ENCODE peak calls at places on chromosomes 16 and 17, in eight cellular contexts. L, C, U, A, Z, T, W and H are unnamed samples.

GRCh38 chr17:81553616-81554181 is 1.5 kb upstream of the FAAP100 start:
- DNase-seq in L (peak; percentile 9), C (no peak), U (peak; percentile 16), A (no peak), Z (no peak), T (peak; percentile 83), W (no peak), H (peak; percentile 89)

GRCh38 chr17:18344021-18344420 is 19.3 kb downstream of the SHMT1 start:
- DNase-seq in L (no peak), C (no peak), U (no peak), A (no peak), Z (no peak), T (no peak), W (no peak), H (no peak)

GRCh38 chr17:10114931-10115535 is 83.4 kb downstream of the GAS7 start:
- DNase-seq in L (peak; percentile 13), C (no peak), U (no peak), A (no peak), Z (no peak), T (peak; percentile 75), W (no peak), H (no peak)

GRCh38 chr17:50882851-50883250 is 16.7 kb upstream of the TOB1 start:
- DNase-seq in L (no peak), C (no peak), U (peak; percentile 26), A (no peak), Z (no peak), T (no peak), W (no peak), H (no peak)

GRCh38 chr16:46763147-46763546 is 15.0 kb upstream of the MYLK3 start:
- DNase-seq in L (no peak), C (no peak), U (no peak), A (no peak), Z (no peak), T (no peak), W (no peak), H (no peak)

GRCh38 chr16:84593825-84594724 is 23.8 kb downstream of the COTL1 start:
- DNase-seq in L (peak; percentile 99), C (peak; percentile 46), U (no peak), A (peak; percentile 64), Z (no peak), T (peak; percentile 58), W (peak; percentile 36), H (no peak)

GRCh38 chr17:79509008-79509407 is 101.8 kb downstream of the RBFOX3 start:
- DNase-seq in L (no peak), C (no peak), U (no peak), A (no peak), Z (no peak), T (no peak), W (no peak), H (no peak)

GRCh38 chr16:81821422-81822128 is 42.5 kb downstream of the PLCG2 start:
- DNase-seq in L (peak; percentile 90), C (no peak), U (no peak), A (peak; percentile 42), Z (no peak), T (no peak), W (no peak), H (no peak)

GRCh38 chr17:49388692-49389513 is 25.8 kb downstream of the PHB1 start:
- DNase-seq in L (no peak), C (no peak), U (no peak), A (no peak), Z (no peak), T (no peak), W (no peak), H (no peak)

GRCh38 chr17:57892146-57892819 is 42.4 kb upstream of the MRPS23 start:
- DNase-seq in L (no peak), C (peak; percentile 86), U (peak; percentile 81), A (peak; percentile 96), Z (peak; percentile 99), T (peak; percentile 92), W (peak; percentile 84), H (peak; percentile 87)

GRCh38 chr16:85552980-85553435 is 60.1 kb upstream of the GSE1 start:
- DNase-seq in L (no peak), C (peak; percentile 84), U (no peak), A (peak; percentile 86), Z (no peak), T (peak; percentile 88), W (no peak), H (no peak)

GRCh38 chr17:47844230-47844629 is 3.2 kb upstream of the SCRN2 start:
- DNase-seq in L (no peak), C (peak; percentile 37), U (no peak), A (no peak), Z (no peak), T (no peak), W (peak; percentile 73), H (no peak)

GRCh38 chr17:48546187-48546923 is 1.4 kb upstream of the HOXB2 start:
- DNase-seq in L (no peak), C (no peak), U (no peak), A (peak; percentile 80), Z (no peak), T (no peak), W (no peak), H (no peak)

GRCh38 chr17:49312722-49313121 is 49.3 kb downstream of the ZNF652 start:
- DNase-seq in L (no peak), C (no peak), U (no peak), A (no peak), Z (no peak), T (no peak), W (no peak), H (peak; percentile 23)

GRCh38 chr16:88886915-88887521 is 20.6 kb upstream of the PABPN1L start:
- DNase-seq in L (no peak), C (no peak), U (no peak), A (no peak), Z (no peak), T (no peak), W (no peak), H (no peak)

GRCh38 chr16:72050769-72051464 is 3.4 kb upstream of the HP start:
- DNase-seq in L (no peak), C (no peak), U (no peak), A (no peak), Z (no peak), T (no peak), W (no peak), H (no peak)

GRCh38 chr17:50112694-50113093 is 17.3 kb downstream of the SAMD14 start:
- DNase-seq in L (no peak), C (no peak), U (no peak), A (no peak), Z (no peak), T (no peak), W (no peak), H (no peak)

GRCh38 chr16:70683146-70683944 is 2.5 kb downstream of the MTSS2 start:
- DNase-seq in L (no peak), C (no peak), U (no peak), A (no peak), Z (no peak), T (no peak), W (no peak), H (no peak)

GRCh38 chr17:73799781-73800627 is 155.8 kb upstream of the SDK2 start:
- DNase-seq in L (no peak), C (no peak), U (no peak), A (no peak), Z (no peak), T (no peak), W (no peak), H (no peak)

GRCh38 chr17:74964246-74964761 is 8.3 kb downstream of the HID1 start:
- DNase-seq in L (no peak), C (no peak), U (no peak), A (no peak), Z (no peak), T (peak; percentile 15), W (no peak), H (no peak)

GRCh38 chr16:66477028-66477515 is 50.0 kb downstream of the BEAN1 start:
- DNase-seq in L (no peak), C (no peak), U (no peak), A (no peak), Z (no peak), T (no peak), W (no peak), H (no peak)

GRCh38 chr17:42849451-42850157 is 1.4 kb upstream of the AOC3 start:
- DNase-seq in L (no peak), C (peak; percentile 57), U (no peak), A (no peak), Z (no peak), T (no peak), W (no peak), H (no peak)

GRCh38 chr16:68790130-68790761 is 53.1 kb upstream of the TANGO6 start:
- DNase-seq in L (no peak), C (no peak), U (no peak), A (peak; percentile 52), Z (no peak), T (no peak), W (peak; percentile 96), H (no peak)
- H3K4me2 ChIP-seq in L (no peak overlapping the region), C (no peak overlapping the region), U (no peak overlapping the region), A (peak overlapping the region; percentile 65), Z (peak overlapping the region; percentile 51), T (no peak overlapping the region), W (peak overlapping the region; percentile 81), H (no peak overlapping the region)

GRCh38 chr16:27322858-27323780 is 9.3 kb downstream of the IL4R start:
- DNase-seq in L (no peak), C (no peak), U (no peak), A (no peak), Z (no peak), T (no peak), W (peak; percentile 89), H (no peak)

GRCh38 chr16:27319257-27319965 is 5.6 kb downstream of the IL4R start:
- DNase-seq in L (no peak), C (no peak), U (no peak), A (no peak), Z (no peak), T (no peak), W (no peak), H (no peak)

GRCh38 chr16:27320261-27321012 is 6.7 kb downstream of the IL4R start:
- DNase-seq in L (no peak), C (no peak), U (no peak), A (no peak), Z (no peak), T (no peak), W (no peak), H (no peak)

GRCh38 chr16:27318399-27319256 is 4.9 kb downstream of the IL4R start:
- DNase-seq in L (no peak), C (no peak), U (no peak), A (no peak), Z (no peak), T (no peak), W (no peak), H (no peak)

GRCh38 chr16:27321013-27321960 is 7.5 kb downstream of the IL4R start:
- DNase-seq in L (no peak), C (no peak), U (no peak), A (no peak), Z (no peak), T (no peak), W (no peak), H (no peak)
- TF ChIP-seq POLR2AphosphoS5 in L (no peak), C (no peak), U (no peak), A (no peak), Z (no peak), T (no peak), W (no peak), H (no peak)

GRCh38 chr16:21301895-21302291 is 23.8 kb upstream of the CRYM start:
- DNase-seq in L (no peak), C (no peak), U (no peak), A (no peak), Z (no peak), T (no peak), W (no peak), H (no peak)
- H3K4me2 ChIP-seq in L (peak overlapping the region; percentile 92), C (peak overlapping the region; percentile 90), U (peak overlapping the region; percentile 96), A (peak overlapping the region; percentile 84), Z (peak overlapping the region; percentile 96), T (peak overlapping the region; percentile 100), W (peak overlapping the region; percentile 90), H (peak overlapping the region; percentile 83)

GRCh38 chr17:66673668-66674276 is 161.1 kb upstream of the CACNG5 start:
- DNase-seq in L (no peak), C (no peak), U (peak; percentile 72), A (peak; percentile 84), Z (peak; percentile 69), T (peak; percentile 70), W (peak; percentile 43), H (peak; percentile 68)
- TF ChIP-seq POLR2AphosphoS5 in L (no peak), C (no peak), U (no peak), A (no peak), Z (no peak), T (no peak), W (no peak), H (no peak)